ENCODE peak calls at places on chromosome 7, in six cellular contexts. Y, O, Z, A, K and T are unnamed samples.

GRCh38 chr7:15330943-15331342 is 230.9 kb downstream of the AGMO start:
- DNase-seq in Y (no peak), O (no peak), Z (no peak), A (no peak), K (no peak), T (no peak)

GRCh38 chr7:36019966-36020365 is 133.1 kb upstream of the EEPD1 start:
- DNase-seq in Y (no peak), O (no peak), Z (no peak), A (no peak), K (no peak), T (no peak)

GRCh38 chr7:127859330-127859729 is 171.9 kb downstream of the LRRC4 start:
- DNase-seq in Y (no peak), O (no peak), Z (no peak), A (no peak), K (no peak), T (no peak)

GRCh38 chr7:30659312-30659711 is 22.9 kb downstream of the CRHR2 start:
- DNase-seq in Y (no peak), O (no peak), Z (no peak), A (no peak), K (no peak), T (no peak)

GRCh38 chr7:42494722-42495121 is 257.7 kb upstream of the GLI3 start:
- DNase-seq in Y (no peak), O (peak; percentile 23), Z (peak; percentile 7), A (no peak), K (no peak), T (no peak)

GRCh38 chr7:141486959-141487358 is 64.3 kb upstream of the AGK start:
- DNase-seq in Y (no peak), O (no peak), Z (no peak), A (no peak), K (no peak), T (no peak)

GRCh38 chr7:22640269-22640668 is 86.7 kb upstream of the IL6 start:
- DNase-seq in Y (no peak), O (no peak), Z (no peak), A (no peak), K (no peak), T (no peak)

GRCh38 chr7:12119638-12120303 is 91.3 kb upstream of the TMEM106B start:
- DNase-seq in Y (no peak), O (no peak), Z (no peak), A (no peak), K (no peak), T (no peak)

GRCh38 chr7:49327155-49327554 is 402.8 kb downstream of the CDC14C start:
- DNase-seq in Y (no peak), O (no peak), Z (no peak), A (no peak), K (no peak), T (no peak)

GRCh38 chr7:44775383-44776107 is 20.9 kb upstream of the PPIA start:
- DNase-seq in Y (no peak), O (no peak), Z (no peak), A (no peak), K (no peak), T (no peak)

GRCh38 chr7:157548691-157549265 is 212.0 kb downstream of the DNAJB6 start:
- DNase-seq in Y (no peak), O (no peak), Z (no peak), A (no peak), K (no peak), T (no peak)

GRCh38 chr7:13979671-13980438 is 9.6 kb downstream of the ETV1 start:
- DNase-seq in Y (no peak), O (no peak), Z (no peak), A (peak; percentile 69), K (no peak), T (no peak)

GRCh38 chr7:127718325-127718724 is 66.3 kb downstream of the SND1 start:
- DNase-seq in Y (no peak), O (no peak), Z (no peak), A (no peak), K (no peak), T (no peak)

GRCh38 chr7:27690649-27691048 is 28.0 kb upstream of the HIBADH start:
- DNase-seq in Y (no peak), O (no peak), Z (no peak), A (no peak), K (no peak), T (no peak)

GRCh38 chr7:139543801-139544603 is 20.5 kb downstream of the CLEC2L start:
- DNase-seq in Y (no peak), O (no peak), Z (no peak), A (no peak), K (no peak), T (no peak)

GRCh38 chr7:84251183-84251845 is 56.7 kb upstream of the SEMA3A start:
- DNase-seq in Y (peak; percentile 76), O (no peak), Z (no peak), A (peak; percentile 89), K (peak; percentile 68), T (peak; percentile 93)

GRCh38 chr7:2019693-2020511 is 212.8 kb downstream of the MAD1L1 start:
- DNase-seq in Y (peak; percentile 84), O (peak; percentile 77), Z (peak; percentile 13), A (no peak), K (no peak), T (peak; percentile 67)

GRCh38 chr7:117652943-117653700 is 173.3 kb downstream of the CFTR start:
- DNase-seq in Y (no peak), O (no peak), Z (no peak), A (no peak), K (no peak), T (no peak)

DNA sequence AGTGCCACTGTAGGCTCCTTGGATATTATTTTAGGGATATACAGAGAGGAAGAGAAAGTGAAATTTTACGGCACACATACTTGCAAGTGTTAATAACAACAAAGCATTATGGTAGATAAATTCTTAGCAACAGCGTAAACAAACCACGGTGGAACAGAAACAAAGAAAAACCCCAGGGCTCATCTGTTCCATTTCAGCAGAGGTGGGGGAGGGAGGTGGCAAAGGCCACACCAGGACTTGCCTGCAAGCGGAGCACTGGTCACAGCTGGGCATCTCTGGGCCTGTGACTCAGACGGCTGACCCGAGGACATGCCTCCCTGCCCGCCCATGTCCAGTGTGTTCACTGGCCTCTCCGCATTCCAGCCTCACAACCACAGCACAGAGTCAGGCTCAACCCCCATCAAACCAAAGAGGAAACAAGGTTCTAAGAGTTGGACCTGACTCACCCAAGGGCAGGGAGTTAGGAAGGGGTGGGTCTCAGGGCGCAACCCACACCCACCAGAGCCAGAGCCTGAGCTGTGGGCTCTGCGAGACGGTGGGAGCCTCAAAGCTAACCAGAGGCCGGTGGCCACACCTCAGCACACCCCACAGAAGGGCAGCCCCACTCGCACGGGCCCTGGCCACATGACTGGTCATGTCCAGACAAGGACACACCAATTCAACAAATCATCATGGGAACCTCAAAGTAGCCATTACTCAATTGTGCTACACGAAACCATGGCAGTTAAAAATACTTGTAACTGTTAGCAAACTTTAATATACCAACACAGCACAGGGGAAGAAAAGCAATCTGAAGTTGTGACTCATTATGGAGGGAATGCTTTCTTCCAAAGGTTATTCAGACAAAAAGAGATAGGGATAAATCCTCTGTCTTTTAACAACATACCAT is 10.7 kb downstream of the ESYT2 start:
- DNase-seq in Y (peak; percentile 91), O (peak; percentile 87), Z (peak; percentile 83), A (peak; percentile 92), K (peak; percentile 98), T (peak; percentile 76)
- H3K4me3 ChIP-seq in Y (peak overlapping the region; percentile 40), O (peak overlapping the region; percentile 51), Z (no peak overlapping the region), A (peak overlapping the region; percentile 67), K (peak overlapping the region; percentile 44), T (peak overlapping the region; percentile 27)

DNA sequence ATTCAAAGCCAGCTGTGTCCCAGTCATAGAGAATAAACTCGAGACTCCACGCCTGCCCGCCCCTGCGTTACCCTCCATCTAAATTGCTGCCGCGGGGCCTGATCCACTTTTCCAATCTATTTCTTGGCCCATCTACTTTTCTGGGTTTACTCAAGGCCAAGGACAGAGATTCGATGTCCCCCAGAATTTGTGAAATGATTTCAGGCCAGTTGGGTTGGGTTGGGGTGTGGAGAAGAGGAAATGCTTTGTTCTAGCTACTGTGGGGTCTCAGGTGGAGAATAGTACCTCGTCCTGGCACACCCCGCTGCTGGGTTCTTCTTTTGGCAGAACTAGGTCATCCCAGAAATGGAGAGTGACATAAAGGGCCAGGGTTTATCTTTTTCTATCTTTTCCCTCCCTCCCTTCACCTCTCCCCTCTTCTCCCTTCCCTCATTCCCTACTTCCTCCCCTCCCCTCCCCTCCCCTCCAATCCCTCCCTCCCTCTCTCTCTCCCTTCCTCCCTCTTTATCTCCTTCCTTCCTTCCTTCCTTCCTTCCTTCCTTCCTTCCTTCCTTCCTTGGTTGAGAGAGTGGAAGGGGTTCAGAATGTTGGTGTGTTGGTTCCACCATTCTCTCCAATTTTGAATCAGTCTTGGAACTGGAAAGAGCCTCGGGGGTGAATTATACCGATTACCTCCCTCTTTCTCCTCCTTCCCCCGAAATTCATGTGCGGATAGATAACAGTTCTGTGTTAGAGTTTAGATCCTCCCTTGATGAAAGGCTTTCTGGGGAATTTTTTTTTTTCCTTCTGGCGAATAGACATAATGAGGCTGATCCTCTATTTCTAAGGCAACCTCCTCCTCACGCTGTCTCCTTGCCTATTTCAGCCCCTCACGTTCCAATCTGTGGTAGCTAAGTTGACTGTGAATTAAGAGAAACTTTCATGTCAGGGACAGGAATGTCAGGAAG is 1.2 kb upstream of the TMEM229A start:
- DNase-seq in Y (no peak), O (no peak), Z (no peak), A (no peak), K (no peak), T (no peak)
- H3K4me3 ChIP-seq in Y (no peak overlapping the region), O (peak overlapping the region; percentile 70), Z (peak overlapping the region; percentile 49), A (no peak overlapping the region), K (no peak overlapping the region), T (no peak overlapping the region)

DNA sequence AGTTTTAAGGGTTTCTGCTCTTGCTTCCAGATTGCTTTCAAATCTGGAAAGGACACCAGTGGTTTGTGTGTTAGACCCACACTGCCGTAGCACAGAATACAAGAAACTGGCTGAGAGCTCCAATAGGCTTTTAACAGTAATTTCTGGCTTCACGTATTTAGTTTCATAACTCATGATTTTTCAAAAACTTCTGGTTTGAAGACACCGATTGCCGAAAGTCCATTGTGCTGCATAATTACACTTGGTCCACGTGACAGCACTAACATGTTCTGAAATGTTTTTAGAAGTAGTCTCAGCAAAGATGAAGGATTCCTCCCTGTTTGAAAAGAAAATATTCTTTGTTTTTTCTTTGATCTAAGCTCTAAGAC is 3.8 kb downstream of the EGFR start:
- DNase-seq in Y (no peak), O (no peak), Z (no peak), A (no peak), K (no peak), T (no peak)
- H3K4me3 ChIP-seq in Y (no peak overlapping the region), O (peak overlapping the region; percentile 85), Z (no peak overlapping the region), A (peak overlapping the region; percentile 90), K (no peak overlapping the region), T (no peak overlapping the region)

GRCh38 chr7:143362126-143362961 is at the start of gene FAM131B:
- DNase-seq in Y (no peak), O (no peak), Z (no peak), A (no peak), K (no peak), T (no peak)
- H3K4me3 ChIP-seq in Y (peak within 1 kb of the TSS; percentile 56), O (peak within 1 kb of the TSS; percentile 68), Z (peak within 1 kb of the TSS; percentile 40), A (peak within 1 kb of the TSS; percentile 82), K (peak within 1 kb of the TSS; percentile 41), T (peak within 1 kb of the TSS; percentile 60)

GRCh38 chr7:130409067-130409721 is 28.9 kb downstream of the CPA1 start:
- DNase-seq in Y (no peak), O (no peak), Z (no peak), A (no peak), K (no peak), T (no peak)
- H3K4me3 ChIP-seq in Y (no peak overlapping the region), O (no peak overlapping the region), Z (no peak overlapping the region), A (no peak overlapping the region), K (no peak overlapping the region), T (no peak overlapping the region)